ENCODE peak calls at places on chromosome 13, in nine cellular contexts. A is thoracic aorta; P is natural killer cell treated with Interleukin-12 subunit alpha and Interleukin-12 subunit beta and Interleukin-15 and Interleukin-18, amount 100 ng/mL, for 72 hours; I is cardiac fibroblast; E is nephron progenitor cell; T is DMS53; Y is cardiac muscle cell; B is hepatocyte; G is activated CD8-positive, alpha-beta memory T cell treated with anti-CD3 and anti-CD28 coated beads for 48 hours. W is an unnamed sample.

GRCh38 chr13:99352351-99353271 is 45.4 kb upstream of the GPR183 start:
- DNase-seq in G (no peak), Y (no peak), I (no peak), B (no peak), T (no peak), A (no peak), P (no peak), E (no peak), W (no peak)

GRCh38 chr13:79997244-79997643 is 343.7 kb downstream of the SPRY2 start:
- DNase-seq in B (no peak), P (no peak), I (no peak), Y (no peak), G (no peak), T (no peak), E (no peak), A (no peak), W (no peak)

GRCh38 chr13:101916758-101917474 is 464.4 kb downstream of the ITGBL1 start:
- DNase-seq in E (peak), I (no peak), A (no peak), G (no peak), T (peak), P (no peak), Y (peak), B (no peak), W (no peak)

GRCh38 chr13:47934371-47934770 is 66.7 kb downstream of the SUCLA2 start:
- DNase-seq in Y (no peak), E (no peak), I (no peak), B (no peak), A (no peak), P (no peak), G (no peak), T (no peak), W (no peak)

GRCh38 chr13:98214707-98215106 is 37.6 kb upstream of the RNF113B start:
- DNase-seq in P (no peak), G (no peak), B (peak), I (no peak), T (peak), Y (no peak), E (no peak), A (no peak), W (peak)

GRCh38 chr13:66477816-66478215 is 752.3 kb downstream of the PCDH9 start:
- DNase-seq in P (no peak), G (no peak), Y (no peak), E (no peak), I (no peak), B (no peak), T (no peak), A (no peak), W (no peak)

GRCh38 chr13:102901615-102902305 is 55.9 kb downstream of the ERCC5 start:
- DNase-seq in Y (no peak), A (no peak), G (no peak), B (no peak), I (no peak), E (no peak), P (no peak), T (no peak), W (no peak)

GRCh38 chr13:31756346-31756745 is 17.0 kb downstream of the RXFP2 start:
- DNase-seq in P (no peak), B (no peak), A (no peak), T (no peak), G (no peak), E (no peak), I (peak), Y (no peak), W (no peak)

GRCh38 chr13:25085125-25085742 is 10.7 kb upstream of the PABPC3 start:
- DNase-seq in E (peak), P (no peak), Y (peak), A (no peak), G (no peak), I (peak), B (peak), T (peak), W (peak)

GRCh38 chr13:45289936-45290563 is 50.9 kb downstream of the TPT1 start:
- DNase-seq in G (no peak), A (no peak), I (no peak), T (peak), P (no peak), E (no peak), Y (no peak), B (no peak), W (no peak)

GRCh38 chr13:110119943-110120905 is 186.7 kb downstream of the COL4A1 start:
- DNase-seq in B (no peak), A (no peak), P (no peak), Y (no peak), T (peak), G (no peak), I (no peak), E (no peak), W (no peak)

GRCh38 chr13:85541476-85541875 is 257.7 kb downstream of the SLITRK6 start:
- DNase-seq in I (no peak), G (no peak), B (no peak), P (no peak), E (no peak), T (no peak), Y (no peak), A (no peak), W (no peak)

GRCh38 chr13:86282450-86282849 is 483.2 kb upstream of the SLITRK6 start:
- DNase-seq in G (no peak), P (no peak), I (peak), E (no peak), Y (no peak), A (no peak), B (no peak), T (peak), W (no peak)

GRCh38 chr13:23923031-23923430 is 25.7 kb upstream of the C1QTNF9B start:
- DNase-seq in G (no peak), T (no peak), P (no peak), I (no peak), E (no peak), B (no peak), Y (no peak), A (no peak), W (no peak)

GRCh38 chr13:47337781-47338507 is 441.1 kb upstream of the HTR2A start:
- DNase-seq in E (peak), B (peak), I (peak), A (no peak), Y (peak), G (no peak), P (no peak), T (peak), W (no peak)

GRCh38 chr13:48504606-48505369 is 28.1 kb downstream of the RCBTB2 start:
- DNase-seq in E (no peak), A (no peak), I (no peak), B (no peak), P (peak), T (no peak), G (no peak), Y (no peak), W (no peak)

GRCh38 chr13:82878536-82878935 is 1003.7 kb downstream of the SLITRK1 start:
- DNase-seq in E (no peak), Y (no peak), G (no peak), I (no peak), T (peak), A (no peak), P (no peak), B (no peak), W (no peak)

GRCh38 chr13:59343132-59343531 is 820.6 kb downstream of the DIAPH3 start:
- DNase-seq in Y (peak), I (no peak), A (no peak), G (no peak), E (no peak), T (no peak), P (no peak), B (no peak), W (no peak)

GRCh38 chr13:106475852-106476251 is 59.6 kb downstream of the EFNB2 start:
- DNase-seq in I (no peak), A (no peak), T (no peak), B (peak), Y (no peak), E (no peak), G (no peak), P (no peak), W (peak)

GRCh38 chr13:80084086-80084676 is 256.7 kb downstream of the SPRY2 start:
- DNase-seq in B (peak), T (peak), G (no peak), E (no peak), P (no peak), Y (no peak), A (no peak), I (peak), W (peak)

GRCh38 chr13:95059306-95059705 is 241.9 kb downstream of the ABCC4 start:
- DNase-seq in P (no peak), E (no peak), Y (no peak), T (no peak), G (no peak), A (no peak), I (no peak), B (no peak), W (no peak)

GRCh38 chr13:59230484-59231264 is 933.1 kb downstream of the DIAPH3 start:
- DNase-seq in G (no peak), A (no peak), I (no peak), Y (no peak), B (no peak), P (no peak), E (no peak), T (no peak), W (no peak)

GRCh38 chr13:103161476-103161875 is 95.3 kb upstream of the SLC10A2 start:
- DNase-seq in B (peak), A (no peak), T (no peak), P (no peak), Y (no peak), E (no peak), I (no peak), G (no peak), W (no peak)

GRCh38 chr13:33940256-33940655 is 122.3 kb downstream of the RFC3 start:
- DNase-seq in I (no peak), G (no peak), T (no peak), B (no peak), E (no peak), Y (no peak), P (no peak), A (no peak), W (no peak)

GRCh38 chr13:106530209-106530906 is 5.1 kb downstream of the EFNB2 start:
- DNase-seq in E (no peak), T (peak), P (no peak), A (no peak), B (peak), Y (no peak), G (no peak), I (no peak), W (peak)

GRCh38 chr13:22009500-22009899 is 338.6 kb downstream of the FGF9 start:
- DNase-seq in T (no peak), E (no peak), Y (no peak), A (no peak), P (no peak), I (no peak), B (no peak), G (no peak), W (no peak)

GRCh38 chr13:21413013-21413412 is 46.1 kb downstream of the ZDHHC20 start:
- DNase-seq in Y (no peak), P (no peak), I (no peak), A (no peak), B (no peak), G (no peak), T (no peak), E (no peak), W (no peak)

GRCh38 chr13:33761744-33762143 is 56.2 kb upstream of the RFC3 start:
- DNase-seq in A (no peak), T (peak), P (no peak), E (peak), Y (peak), I (no peak), G (no peak), B (no peak), W (no peak)